ENCODE peak calls at places on chromosomes 16 and 17, in eight cellular contexts. Q is EL, C is cardiac fibroblast, T is kidney tubule cell, B is uterus, Y is NCI-H345, Z is A549, D is posterior vena cava. L is an unnamed sample.

GRCh38 chr17:45579529-45580495 is 89.3 kb upstream of the PLEKHM1 start:
- DNase-seq in B (no peak), Y (no peak), Z (peak), C (no peak), Q (no peak), T (no peak), D (no peak), L (no peak)

GRCh38 chr17:1111599-1112443 is 68.0 kb downstream of the ABR start:
- DNase-seq in B (no peak), D (peak), Z (peak), C (peak), Q (no peak), Y (peak), T (peak), L (no peak)

GRCh38 chr17:16853661-16854320 is 118.1 kb downstream of the TNFRSF13B start:
- DNase-seq in D (no peak), B (no peak), Q (no peak), Y (no peak), C (no peak), Z (no peak), T (no peak), L (no peak)

GRCh38 chr16:77613115-77613514 is 109.2 kb upstream of the NUDT7 start:
- DNase-seq in Q (no peak), Y (no peak), C (no peak), Z (no peak), B (no peak), D (no peak), T (no peak), L (no peak)

GRCh38 chr17:1181769-1182137 is 2.0 kb upstream of the ABR start:
- DNase-seq in Y (no peak), B (no peak), Q (peak), Z (no peak), C (peak), D (no peak), T (no peak), L (no peak)

GRCh38 chr16:22161999-22162657 is at the start of gene SDR42E2:
- DNase-seq in Y (peak), D (no peak), Z (no peak), B (no peak), T (no peak), C (no peak), Q (no peak), L (no peak)

GRCh38 chr16:1877804-1878203 is 5.8 kb upstream of the MEIOB start:
- DNase-seq in C (no peak), T (no peak), Z (no peak), Q (no peak), Y (peak), B (no peak), D (no peak), L (no peak)

GRCh38 chr17:16378631-16379282 is 2.1 kb upstream of the UBB start:
- DNase-seq in B (no peak), C (no peak), Y (no peak), T (no peak), Q (no peak), Z (peak), D (peak), L (peak)

GRCh38 chr16:66878067-66878466 is 2.2 kb upstream of the PDP2 start:
- DNase-seq in Z (no peak), Y (no peak), D (no peak), Q (peak), C (no peak), T (peak), B (no peak), L (no peak)

GRCh38 chr16:57619133-57619605 is 9.3 kb upstream of the ADGRG1 start:
- DNase-seq in Q (no peak), C (no peak), D (no peak), T (no peak), Y (no peak), Z (no peak), B (no peak), L (no peak)

GRCh38 chr16:48269011-48269410 is 21.7 kb upstream of the ABCC11 start:
- DNase-seq in D (no peak), B (no peak), Y (no peak), Z (no peak), C (no peak), Q (no peak), T (no peak), L (no peak)

GRCh38 chr17:42845918-42846593 is 1.7 kb downstream of the AOC2 start:
- DNase-seq in B (no peak), Y (no peak), D (no peak), T (peak), Z (no peak), C (no peak), Q (no peak), L (no peak)

GRCh38 chr16:69097425-69097824 is 8.0 kb upstream of the HAS3 start:
- DNase-seq in Z (no peak), Y (no peak), Q (no peak), B (no peak), D (no peak), C (no peak), T (no peak), L (no peak)

GRCh38 chr17:10135539-10136257 is 62.7 kb downstream of the GAS7 start:
- DNase-seq in C (peak), B (peak), Y (no peak), Z (peak), Q (peak), T (peak), D (no peak), L (no peak)

GRCh38 chr16:87780385-87780989 is 14.7 kb upstream of the KLHDC4 start:
- DNase-seq in C (peak), Q (peak), Z (no peak), D (no peak), B (no peak), T (peak), Y (peak), L (no peak)

GRCh38 chr17:49638818-49639217 is 39.1 kb downstream of the SPOP start:
- DNase-seq in T (peak), D (no peak), Y (no peak), B (no peak), Z (no peak), Q (peak), C (no peak), L (no peak)

GRCh38 chr17:32498362-32498761 is 11.6 kb downstream of the CDK5R1 start:
- DNase-seq in B (no peak), T (no peak), Q (no peak), C (no peak), Y (peak), D (no peak), Z (no peak), L (no peak)

GRCh38 chr16:10181196-10182162 is 749 bp downstream of the GRIN2A start:
- DNase-seq in Y (no peak), C (peak), T (peak), Q (peak), Z (peak), D (peak), B (peak), L (peak)

GRCh38 chr17:65228734-65229390 is 91.7 kb downstream of the RGS9 start:
- DNase-seq in Z (no peak), Y (no peak), T (no peak), D (no peak), B (no peak), Q (peak), C (peak), L (peak)

GRCh38 chr17:78143214-78144145 is 2.7 kb upstream of the C17orf99 start:
- DNase-seq in T (no peak), C (no peak), D (no peak), B (no peak), Q (no peak), Z (no peak), Y (no peak), L (no peak)

GRCh38 chr16:65414284-65414984 is 292.6 kb upstream of the CDH11 start:
- DNase-seq in Y (no peak), C (peak), D (no peak), Q (peak), Z (no peak), T (peak), B (no peak), L (peak)

GRCh38 chr17:20955437-20956323 is 87.1 kb downstream of the USP22 start:
- DNase-seq in B (peak), Y (no peak), D (no peak), Q (peak), C (peak), T (peak), Z (no peak), L (peak)